ENCODE peak calls at places on chromosomes 4 and X, in six cellular contexts. H is tibial nerve, K is tibial artery, F is heart left ventricle, Y is lung, X is NB4. R is an unnamed sample.
A peak's percentile ranks its signal among the peaks of the same experiment; 100 is the strongest.

GRCh38 chr4:90071289-90072235 is 55.6 kb upstream of the CCSER1 start:
- DNase-seq in Y (no peak), X (peak; percentile 2), H (no peak), F (no peak), K (no peak), R (no peak)

GRCh38 chr4:123672987-123673386 is 276.4 kb downstream of the SPRY1 start:
- DNase-seq in X (no peak), Y (no peak), F (no peak), K (no peak), H (no peak), R (no peak)

GRCh38 chrX:68332156-68332823 is 101.0 kb downstream of the OPHN1 start:
- DNase-seq in X (no peak), H (no peak), K (no peak), Y (no peak), F (no peak), R (no peak)

GRCh38 chr4:93947318-93947717 is 118.8 kb downstream of the ATOH1 start:
- DNase-seq in Y (no peak), X (no peak), K (no peak), H (no peak), F (no peak), R (no peak)

GRCh38 chr4:38294238-38294637 is 334.0 kb downstream of the PTTG2 start:
- DNase-seq in Y (no peak), H (no peak), K (no peak), F (no peak), X (no peak), R (no peak)

GRCh38 chr4:75678965-75679364 is 5.8 kb upstream of the G3BP2 start:
- DNase-seq in Y (no peak), H (no peak), X (no peak), K (no peak), F (no peak), R (no peak)

GRCh38 chr4:37742149-37742548 is 56.0 kb upstream of the RELL1 start:
- DNase-seq in F (no peak), X (no peak), H (no peak), Y (no peak), K (no peak), R (no peak)

GRCh38 chr4:172809319-172809718 is 359.3 kb upstream of the GALNT7 start:
- DNase-seq in X (no peak), F (no peak), K (no peak), Y (no peak), H (no peak), R (no peak)

GRCh38 chr4:95248713-95249401 is 299.9 kb downstream of the UNC5C start:
- DNase-seq in X (peak; percentile 22), Y (no peak), K (no peak), F (no peak), H (no peak), R (no peak)

GRCh38 chr4:10417720-10418119 is 39.5 kb downstream of the ZNF518B start:
- DNase-seq in F (no peak), H (no peak), X (no peak), Y (no peak), K (no peak), R (no peak)

GRCh38 chr4:165537028-165537648 is 158.3 kb downstream of the CPE start:
- DNase-seq in Y (no peak), F (no peak), H (no peak), K (no peak), X (peak; percentile 56), R (no peak)

GRCh38 chr4:47577779-47578553 is 92.9 kb downstream of the ATP10D start:
- DNase-seq in X (no peak), K (no peak), F (no peak), Y (no peak), H (no peak), R (no peak)

GRCh38 chrX:34848281-34848680 is 94.3 kb upstream of the FAM47B start:
- DNase-seq in Y (no peak), F (no peak), X (no peak), H (no peak), K (no peak), R (no peak)

GRCh38 chrX:78555401-78555980 is 103.6 kb downstream of the RTL3 start:
- DNase-seq in K (no peak), F (no peak), Y (no peak), H (no peak), X (peak; percentile 29), R (no peak)

GRCh38 chr4:89263265-89263664 is 44.3 kb downstream of the GPRIN3 start:
- DNase-seq in Y (no peak), K (no peak), F (no peak), H (no peak), X (no peak), R (no peak)

GRCh38 chrX:35786271-35786670 is 11.9 kb upstream of the MAGEB16 start:
- DNase-seq in K (no peak), F (no peak), H (no peak), Y (no peak), X (no peak), R (no peak)

GRCh38 chr4:3640587-3640962 is 108.4 kb upstream of the LRPAP1 start:
- DNase-seq in Y (no peak), K (peak; percentile 46), X (peak; percentile 75), H (no peak), F (no peak), R (no peak)

GRCh38 chrX:53312946-53313745 is 31.8 kb upstream of the IQSEC2 start:
- DNase-seq in H (peak; percentile 60), X (peak; percentile 83), K (peak; percentile 48), Y (peak; percentile 71), F (peak; percentile 55), R (peak; percentile 71)

GRCh38 chr4:17875402-17876070 is 64.8 kb downstream of the NCAPG start:
- DNase-seq in K (no peak), F (no peak), X (no peak), Y (no peak), H (no peak), R (no peak)

GRCh38 chrX:13515181-13515930 is 54.0 kb upstream of the EGFL6 start:
- DNase-seq in H (no peak), F (no peak), X (no peak), K (no peak), Y (no peak), R (no peak)

GRCh38 chr4:164959896-164960295 is 17.6 kb downstream of the TRIM61 start:
- DNase-seq in X (no peak), Y (no peak), H (no peak), K (no peak), F (no peak), R (no peak)

GRCh38 chr4:145735330-145735638 is 55.3 kb downstream of the C4orf51 start:
- DNase-seq in K (no peak), F (no peak), H (no peak), Y (peak; percentile 37), X (no peak), R (no peak)

GRCh38 chr4:27692098-27692679 is 831.5 kb downstream of the STIM2 start:
- DNase-seq in X (peak; percentile 69), Y (no peak), H (no peak), K (no peak), F (no peak), R (no peak)

GRCh38 chr4:5142726-5143125 is 91.4 kb downstream of the STK32B start:
- DNase-seq in H (no peak), X (peak; percentile 70), Y (peak; percentile 28), K (peak; percentile 39), F (no peak), R (no peak)

GRCh38 chr4:5144384-5144783 is 93.1 kb downstream of the STK32B start:
- DNase-seq in K (no peak), F (no peak), H (no peak), X (no peak), Y (peak; percentile 9), R (no peak)

GRCh38 chr4:5143306-5143861 is 92.1 kb downstream of the STK32B start:
- DNase-seq in H (no peak), K (no peak), Y (peak; percentile 16), F (no peak), X (no peak), R (no peak)

GRCh38 chr4:5143940-5144339 is 92.7 kb downstream of the STK32B start:
- DNase-seq in X (no peak), F (peak; percentile 23), Y (peak; percentile 21), H (no peak), K (no peak), R (no peak)

DNA sequence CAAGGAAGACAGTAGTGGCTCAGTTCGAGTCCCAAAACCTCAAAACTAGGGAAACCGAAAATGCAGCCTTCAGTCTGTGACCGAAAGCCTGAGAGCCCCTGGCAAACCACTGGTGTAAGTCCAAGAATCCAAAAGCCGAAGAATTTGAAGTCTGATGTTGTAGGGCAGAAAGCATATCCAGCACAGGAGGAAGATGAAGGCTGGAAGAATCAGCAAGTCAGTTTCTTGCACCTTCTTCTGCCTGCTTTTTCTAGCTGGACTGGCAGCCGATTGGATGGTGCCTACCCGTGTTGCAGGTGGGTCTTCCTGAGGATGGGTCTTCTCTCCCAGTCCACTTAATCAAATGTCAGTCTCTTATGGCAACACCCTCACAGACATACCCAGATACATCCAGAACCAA is 95.0 kb downstream of the STK32B start:
- DNase-seq in X (no peak), K (no peak), Y (peak; percentile 22), F (no peak), H (no peak), R (no peak)
- TF ChIP-seq CTCF in X (no peak), K (no peak), Y (no peak), F (no peak), H (no peak), R (no peak)

GRCh38 chrX:30881797-30882196 is 7.3 kb downstream of the TAB3 start:
- DNase-seq in H (no peak), X (no peak), Y (no peak), K (no peak), F (no peak), R (no peak)

GRCh38 chrX:30881390-30881789 is 7.7 kb downstream of the TAB3 start:
- DNase-seq in F (no peak), Y (no peak), H (no peak), X (no peak), K (no peak), R (no peak)

GRCh38 chrX:30883141-30883540 is 5.9 kb downstream of the TAB3 start:
- DNase-seq in H (no peak), Y (no peak), X (no peak), F (no peak), K (no peak), R (no peak)

GRCh38 chrX:30876367-30876766 is 12.7 kb downstream of the TAB3 start:
- DNase-seq in X (no peak), F (no peak), K (no peak), H (no peak), Y (no peak), R (no peak)

DNA sequence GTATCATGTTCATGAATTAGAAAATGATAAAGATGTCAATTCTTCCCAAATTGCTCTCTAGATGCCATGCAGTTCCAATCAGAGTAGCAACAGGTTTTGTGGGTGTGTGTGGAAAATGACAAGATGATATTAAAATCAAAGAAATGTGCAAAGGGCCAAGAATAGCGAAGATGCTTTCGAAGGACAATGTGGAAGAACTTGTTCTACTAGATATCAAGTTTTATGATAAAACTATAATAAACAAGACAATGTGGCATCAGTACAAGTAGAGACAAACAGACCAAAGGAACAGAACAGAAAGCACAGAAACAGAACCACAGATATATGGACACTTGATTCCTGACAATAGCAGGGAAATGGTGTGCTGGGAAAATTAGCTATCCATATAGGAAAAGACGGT is 9.0 kb downstream of the TAB3 start:
- DNase-seq in Y (no peak), F (no peak), H (no peak), K (no peak), X (no peak), R (no peak)
- H3K4me3 ChIP-seq in Y (no peak overlapping the region), F (no peak overlapping the region), H (no peak overlapping the region), K (no peak overlapping the region), X (no peak overlapping the region), R (no peak overlapping the region)

GRCh38 chr4:102730968-102731533 is 29.7 kb downstream of the MANBA start:
- DNase-seq in K (no peak), F (no peak), X (peak; percentile 27), H (no peak), Y (no peak), R (no peak)
- TF ChIP-seq CTCF in K (no peak), F (no peak), X (no peak), H (no peak), Y (no peak), R (no peak)

GRCh38 chr4:109065006-109065405 is 237.5 kb downstream of the COL25A1 start:
- DNase-seq in Y (no peak), X (no peak), H (no peak), F (no peak), K (no peak), R (no peak)
- H3K4me3 ChIP-seq in Y (no peak overlapping the region), X (no peak overlapping the region), H (no peak overlapping the region), F (no peak overlapping the region), K (no peak overlapping the region), R (no peak overlapping the region)

R was measured in CD8-positive, alpha-beta T cell.